ENCODE peak calls at places on chromosomes 16 and 17, in seven cellular contexts. One of them, this sample, is unnamed.

GRCh38 chr17:28641579-28641978 is 3.4 kb downstream of the BLTP2 start:
- DNase-seq in naive thymus-derived CD4-positive, alpha-beta T cell: no peak
- DNase-seq in GM23248: no peak
- DNase-seq in GM23338: no peak
- DNase-seq in mammary epithelial cell: no peak
- DNase-seq in left ventricle myocardium inferior: no peak
- DNase-seq in prostate gland: no peak
- DNase-seq in this sample: no peak

GRCh38 chr17:44807093-44807816 is 22.8 kb downstream of the GJC1 start:
- DNase-seq in prostate gland: no peak
- DNase-seq in left ventricle myocardium inferior: no peak
- DNase-seq in GM23248: no peak
- DNase-seq in mammary epithelial cell: no peak
- DNase-seq in naive thymus-derived CD4-positive, alpha-beta T cell: no peak
- DNase-seq in GM23338: no peak
- DNase-seq in this sample: no peak

GRCh38 chr16:67857547-67858233 is 10.2 kb upstream of the CENPT start:
- DNase-seq in naive thymus-derived CD4-positive, alpha-beta T cell: no peak
- DNase-seq in mammary epithelial cell: peak; percentile 96
- DNase-seq in GM23338: peak; percentile 86
- DNase-seq in left ventricle myocardium inferior: peak; percentile 61
- DNase-seq in GM23248: peak; percentile 99
- DNase-seq in prostate gland: peak; percentile 40
- DNase-seq in this sample: no peak

GRCh38 chr17:29590261-29590978 is 972 bp upstream of the GIT1 start:
- DNase-seq in GM23248: peak; percentile 87
- DNase-seq in GM23338: no peak
- DNase-seq in prostate gland: no peak
- DNase-seq in left ventricle myocardium inferior: no peak
- DNase-seq in naive thymus-derived CD4-positive, alpha-beta T cell: no peak
- DNase-seq in mammary epithelial cell: no peak
- DNase-seq in this sample: no peak

GRCh38 chr17:80096531-80097306 is 4.7 kb upstream of the GAA start:
- DNase-seq in prostate gland: no peak
- DNase-seq in mammary epithelial cell: no peak
- DNase-seq in left ventricle myocardium inferior: no peak
- DNase-seq in GM23248: no peak
- DNase-seq in naive thymus-derived CD4-positive, alpha-beta T cell: no peak
- DNase-seq in GM23338: no peak
- DNase-seq in this sample: no peak

GRCh38 chr17:80751460-80752368 is 207.1 kb downstream of the RPTOR start:
- DNase-seq in naive thymus-derived CD4-positive, alpha-beta T cell: no peak
- DNase-seq in GM23248: peak; percentile 94
- DNase-seq in left ventricle myocardium inferior: no peak
- DNase-seq in GM23338: peak; percentile 50
- DNase-seq in prostate gland: no peak
- DNase-seq in mammary epithelial cell: peak; percentile 18
- DNase-seq in this sample: no peak

GRCh38 chr17:74960739-74961342 is 11.7 kb downstream of the HID1 start:
- DNase-seq in mammary epithelial cell: peak; percentile 32
- DNase-seq in prostate gland: no peak
- DNase-seq in left ventricle myocardium inferior: no peak
- DNase-seq in naive thymus-derived CD4-positive, alpha-beta T cell: no peak
- DNase-seq in GM23248: peak; percentile 40
- DNase-seq in GM23338: peak; percentile 84
- DNase-seq in this sample: peak; percentile 54

GRCh38 chr17:9350083-9350482 is 225.5 kb downstream of the STX8 start:
- DNase-seq in GM23248: peak; percentile 98
- DNase-seq in left ventricle myocardium inferior: no peak
- DNase-seq in GM23338: no peak
- DNase-seq in naive thymus-derived CD4-positive, alpha-beta T cell: no peak
- DNase-seq in prostate gland: no peak
- DNase-seq in mammary epithelial cell: peak; percentile 91
- DNase-seq in this sample: no peak

GRCh38 chr17:42891539-42892152 is 9.0 kb upstream of the G6PC1 start:
- DNase-seq in mammary epithelial cell: no peak
- DNase-seq in GM23248: peak; percentile 65
- DNase-seq in naive thymus-derived CD4-positive, alpha-beta T cell: no peak
- DNase-seq in prostate gland: no peak
- DNase-seq in GM23338: peak; percentile 57
- DNase-seq in left ventricle myocardium inferior: peak; percentile 69
- DNase-seq in this sample: peak; percentile 72

GRCh38 chr17:2883544-2884203 is 87.4 kb downstream of the RAP1GAP2 start:
- DNase-seq in left ventricle myocardium inferior: peak; percentile 38
- DNase-seq in GM23338: no peak
- DNase-seq in mammary epithelial cell: peak; percentile 31
- DNase-seq in prostate gland: no peak
- DNase-seq in naive thymus-derived CD4-positive, alpha-beta T cell: no peak
- DNase-seq in GM23248: peak; percentile 80
- DNase-seq in this sample: peak; percentile 60

GRCh38 chr16:1723450-1724147 is 17.6 kb downstream of the MAPK8IP3 start:
- DNase-seq in GM23338: peak; percentile 67
- DNase-seq in left ventricle myocardium inferior: no peak
- DNase-seq in mammary epithelial cell: peak; percentile 51
- DNase-seq in GM23248: peak; percentile 61
- DNase-seq in prostate gland: peak; percentile 35
- DNase-seq in naive thymus-derived CD4-positive, alpha-beta T cell: no peak
- DNase-seq in this sample: peak; percentile 47

GRCh38 chr16:81607805-81608514 is 163.4 kb downstream of the CMIP start:
- DNase-seq in GM23248: no peak
- DNase-seq in prostate gland: no peak
- DNase-seq in GM23338: no peak
- DNase-seq in mammary epithelial cell: no peak
- DNase-seq in left ventricle myocardium inferior: no peak
- DNase-seq in naive thymus-derived CD4-positive, alpha-beta T cell: no peak
- DNase-seq in this sample: no peak

GRCh38 chr17:63399316-63399715 is 46.8 kb downstream of the CYB561 start:
- DNase-seq in GM23338: no peak
- DNase-seq in prostate gland: no peak
- DNase-seq in left ventricle myocardium inferior: no peak
- DNase-seq in GM23248: peak; percentile 75
- DNase-seq in mammary epithelial cell: no peak
- DNase-seq in naive thymus-derived CD4-positive, alpha-beta T cell: no peak
- DNase-seq in this sample: peak; percentile 66

GRCh38 chr17:5122586-5123342 is 6.9 kb downstream of the USP6 start:
- DNase-seq in GM23248: peak; percentile 53
- DNase-seq in GM23338: peak; percentile 67
- DNase-seq in mammary epithelial cell: no peak
- DNase-seq in naive thymus-derived CD4-positive, alpha-beta T cell: no peak
- DNase-seq in prostate gland: no peak
- DNase-seq in left ventricle myocardium inferior: no peak
- DNase-seq in this sample: peak; percentile 29
- H3K4me3 ChIP-seq in GM23248: peak overlapping the region; percentile 67
- H3K4me3 ChIP-seq in GM23338: peak overlapping the region; percentile 72
- H3K4me3 ChIP-seq in mammary epithelial cell: peak overlapping the region; percentile 23
- H3K4me3 ChIP-seq in naive thymus-derived CD4-positive, alpha-beta T cell: no peak overlapping the region
- H3K4me3 ChIP-seq in prostate gland: peak overlapping the region; percentile 36
- H3K4me3 ChIP-seq in left ventricle myocardium inferior: peak overlapping the region; percentile 62
- H3K4me3 ChIP-seq in this sample: peak overlapping the region; percentile 27

GRCh38 chr16:75224281-75224680 is 5.5 kb downstream of the CTRB1 start:
- DNase-seq in GM23338: no peak
- DNase-seq in prostate gland: no peak
- DNase-seq in mammary epithelial cell: no peak
- DNase-seq in GM23248: no peak
- DNase-seq in naive thymus-derived CD4-positive, alpha-beta T cell: no peak
- DNase-seq in left ventricle myocardium inferior: no peak
- DNase-seq in this sample: no peak

GRCh38 chr16:75225092-75225491 is 6.3 kb downstream of the CTRB1 start:
- DNase-seq in naive thymus-derived CD4-positive, alpha-beta T cell: no peak
- DNase-seq in prostate gland: no peak
- DNase-seq in GM23248: peak; percentile 59
- DNase-seq in mammary epithelial cell: no peak
- DNase-seq in left ventricle myocardium inferior: no peak
- DNase-seq in GM23338: peak; percentile 2
- DNase-seq in this sample: no peak

GRCh38 chr16:75224683-75225082 is 5.9 kb downstream of the CTRB1 start:
- DNase-seq in left ventricle myocardium inferior: no peak
- DNase-seq in GM23338: peak; percentile 1
- DNase-seq in GM23248: no peak
- DNase-seq in mammary epithelial cell: no peak
- DNase-seq in naive thymus-derived CD4-positive, alpha-beta T cell: no peak
- DNase-seq in prostate gland: no peak
- DNase-seq in this sample: no peak

GRCh38 chr16:75226550-75227360 is 8.0 kb downstream of the CTRB1 start:
- DNase-seq in left ventricle myocardium inferior: no peak
- DNase-seq in GM23338: peak; percentile 24
- DNase-seq in naive thymus-derived CD4-positive, alpha-beta T cell: no peak
- DNase-seq in prostate gland: no peak
- DNase-seq in GM23248: no peak
- DNase-seq in mammary epithelial cell: no peak
- DNase-seq in this sample: no peak

GRCh38 chr16:75225678-75226515 is 7.1 kb downstream of the CTRB1 start:
- DNase-seq in GM23338: peak; percentile 4
- DNase-seq in left ventricle myocardium inferior: no peak
- DNase-seq in naive thymus-derived CD4-positive, alpha-beta T cell: no peak
- DNase-seq in GM23248: no peak
- DNase-seq in mammary epithelial cell: no peak
- DNase-seq in prostate gland: no peak
- DNase-seq in this sample: no peak
- H3K4me3 ChIP-seq in GM23338: no peak overlapping the region
- H3K4me3 ChIP-seq in left ventricle myocardium inferior: no peak overlapping the region
- H3K4me3 ChIP-seq in naive thymus-derived CD4-positive, alpha-beta T cell: no peak overlapping the region
- H3K4me3 ChIP-seq in GM23248: no peak overlapping the region
- H3K4me3 ChIP-seq in mammary epithelial cell: no peak overlapping the region
- H3K4me3 ChIP-seq in prostate gland: no peak overlapping the region
- H3K4me3 ChIP-seq in this sample: no peak overlapping the region

DNA sequence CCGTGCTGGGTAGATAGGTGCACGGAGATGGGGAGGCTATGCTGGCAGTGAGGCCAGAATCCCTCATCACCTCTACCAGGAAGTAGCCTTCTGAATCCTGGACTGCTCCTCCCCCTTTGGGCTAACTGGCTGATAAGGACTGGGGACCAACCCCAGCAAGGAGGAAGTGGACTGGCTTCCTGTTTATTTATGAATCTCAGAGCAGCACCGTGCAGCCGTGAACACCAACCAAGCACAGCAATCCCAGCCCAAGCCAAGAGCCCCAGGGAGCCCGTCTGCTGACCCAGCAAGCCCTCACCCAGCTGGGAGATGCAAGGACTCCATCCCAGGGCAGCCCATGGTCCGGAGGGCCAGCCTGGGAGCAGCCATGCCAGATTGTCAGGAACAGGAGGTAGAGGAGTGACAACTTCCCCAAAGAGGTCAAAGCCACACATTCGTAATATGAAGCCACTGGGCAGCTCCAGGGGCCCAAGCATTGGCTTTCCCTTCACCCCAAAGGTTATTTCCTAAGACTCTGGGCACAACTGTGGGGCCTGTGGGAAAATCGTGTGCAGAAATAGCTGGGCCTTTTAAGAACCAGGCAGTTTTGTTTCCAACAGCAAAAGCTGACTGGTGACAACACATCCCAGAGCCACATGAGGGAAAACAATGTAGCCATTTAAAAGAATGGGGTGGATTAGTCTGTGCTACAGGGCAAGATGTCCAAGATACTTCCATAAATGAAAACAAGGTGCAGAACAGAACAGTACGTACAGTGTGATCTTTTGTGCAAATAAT is 23.9 kb downstream of the PHB1 start:
- DNase-seq in prostate gland: peak; percentile 28
- DNase-seq in left ventricle myocardium inferior: no peak
- DNase-seq in GM23248: no peak
- DNase-seq in GM23338: no peak
- DNase-seq in mammary epithelial cell: no peak
- DNase-seq in naive thymus-derived CD4-positive, alpha-beta T cell: no peak
- DNase-seq in this sample: no peak
- H3K4me3 ChIP-seq in prostate gland: no peak overlapping the region
- H3K4me3 ChIP-seq in left ventricle myocardium inferior: no peak overlapping the region
- H3K4me3 ChIP-seq in GM23248: no peak overlapping the region
- H3K4me3 ChIP-seq in GM23338: no peak overlapping the region
- H3K4me3 ChIP-seq in mammary epithelial cell: no peak overlapping the region
- H3K4me3 ChIP-seq in naive thymus-derived CD4-positive, alpha-beta T cell: peak overlapping the region; percentile 29
- H3K4me3 ChIP-seq in this sample: no peak overlapping the region

GRCh38 chr16:14353340-14353739 is 276.7 kb downstream of the PARN start:
- DNase-seq in naive thymus-derived CD4-positive, alpha-beta T cell: no peak
- DNase-seq in left ventricle myocardium inferior: no peak
- DNase-seq in mammary epithelial cell: no peak
- DNase-seq in prostate gland: no peak
- DNase-seq in GM23248: no peak
- DNase-seq in GM23338: peak; percentile 41
- DNase-seq in this sample: no peak
- H3K4me3 ChIP-seq in naive thymus-derived CD4-positive, alpha-beta T cell: no peak overlapping the region
- H3K4me3 ChIP-seq in left ventricle myocardium inferior: no peak overlapping the region
- H3K4me3 ChIP-seq in mammary epithelial cell: no peak overlapping the region
- H3K4me3 ChIP-seq in prostate gland: no peak overlapping the region
- H3K4me3 ChIP-seq in GM23248: no peak overlapping the region
- H3K4me3 ChIP-seq in GM23338: no peak overlapping the region
- H3K4me3 ChIP-seq in this sample: no peak overlapping the region